ENCODE peak calls at places on chromosomes 3 and 15, in seven cellular contexts. Y, U, R, F, E, X and C are unnamed samples.
A peak's percentile ranks its signal among the peaks of the same experiment; 100 is the strongest.

GRCh38 chr3:61919371-61919770 is 358.0 kb downstream of the PTPRG start:
- DNase-seq in Y (no peak), U (no peak), R (no peak), F (no peak), E (no peak), X (no peak), C (no peak)

GRCh38 chr3:116929534-116930222 is 220.1 kb downstream of the TUSC7 start:
- DNase-seq in Y (no peak), U (no peak), R (no peak), F (no peak), E (no peak), X (no peak), C (no peak)

GRCh38 chr15:68536331-68537095 is 42.3 kb upstream of the CORO2B start:
- DNase-seq in Y (no peak), U (no peak), R (no peak), F (no peak), E (no peak), X (no peak), C (no peak)

GRCh38 chr3:58536501-58537411 is at the start of gene ACOX2:
- DNase-seq in Y (no peak), U (no peak), R (no peak), F (no peak), E (no peak), X (no peak), C (no peak)

GRCh38 chr3:171956372-171957104 is 82.8 kb upstream of the FNDC3B start:
- DNase-seq in Y (no peak), U (no peak), R (no peak), F (no peak), E (no peak), X (no peak), C (no peak)

GRCh38 chr3:19256313-19256712 is 108.0 kb downstream of the KCNH8 start:
- DNase-seq in Y (no peak), U (no peak), R (no peak), F (no peak), E (no peak), X (no peak), C (no peak)

GRCh38 chr3:99108508-99108907 is 207.0 kb upstream of the DCBLD2 start:
- DNase-seq in Y (no peak), U (no peak), R (no peak), F (no peak), E (no peak), X (no peak), C (no peak)

GRCh38 chr3:178536271-178537079 is at the start of gene KCNMB2:
- DNase-seq in Y (no peak), U (no peak), R (no peak), F (no peak), E (no peak), X (no peak), C (peak; percentile 11)

GRCh38 chr3:13244695-13245449 is 171.6 kb upstream of the IQSEC1 start:
- DNase-seq in Y (no peak), U (no peak), R (no peak), F (no peak), E (no peak), X (no peak), C (no peak)

GRCh38 chr15:76433798-76434400 is 97.3 kb downstream of the ISL2 start:
- DNase-seq in Y (no peak), U (no peak), R (no peak), F (no peak), E (no peak), X (no peak), C (no peak)

GRCh38 chr15:76439542-76439941 is 103.0 kb downstream of the ISL2 start:
- DNase-seq in Y (no peak), U (no peak), R (no peak), F (no peak), E (no peak), X (peak; percentile 53), C (no peak)
- TF ChIP-seq JUND in Y (no peak), U (no peak), R (no peak), F (no peak), E (no peak), X (no peak), C (no peak)

GRCh38 chr15:44788748-44789147 is 52.4 kb downstream of the TRIM69 start:
- DNase-seq in Y (no peak), U (no peak), R (no peak), F (no peak), E (no peak), X (no peak), C (no peak)
- TF ChIP-seq JUND in Y (no peak), U (no peak), R (no peak), F (peak; percentile 12), E (no peak), X (no peak), C (no peak)

GRCh38 chr3:17755836-17756235 is 13.4 kb upstream of the TBC1D5 start:
- DNase-seq in Y (no peak), U (no peak), R (no peak), F (no peak), E (no peak), X (no peak), C (no peak)
- TF ChIP-seq JUND in Y (no peak), U (no peak), R (no peak), F (no peak), E (no peak), X (no peak), C (no peak)

DNA sequence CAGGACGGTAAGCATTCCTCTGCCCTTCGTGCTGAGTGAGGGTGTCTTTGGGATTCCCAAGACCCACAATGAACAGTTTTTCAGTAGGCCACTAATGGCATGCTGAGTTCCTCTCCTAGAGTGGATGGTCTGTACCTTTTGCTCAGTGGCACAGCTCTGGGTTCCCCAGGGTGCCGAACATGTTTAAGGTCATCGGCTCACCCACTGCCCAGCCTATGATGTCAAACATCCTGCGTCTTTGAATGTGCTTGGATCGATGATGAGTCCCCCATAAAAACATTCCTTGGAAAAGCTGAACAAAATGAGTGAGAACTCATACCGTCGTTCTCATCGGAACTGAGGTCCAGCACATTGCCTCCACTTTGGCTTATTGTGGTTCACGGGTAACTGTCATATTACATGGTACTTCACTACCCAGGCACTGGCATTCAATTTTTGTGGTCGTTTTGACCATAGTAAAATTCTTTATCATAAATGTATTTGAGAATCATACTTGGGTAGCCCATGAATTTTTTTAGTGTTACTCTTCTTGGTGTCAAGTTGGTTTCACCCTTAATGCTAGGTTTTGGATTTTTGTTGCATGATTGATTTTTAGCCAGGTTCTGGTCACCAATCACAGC is 118.2 kb downstream of the SNRPN start:
- DNase-seq in Y (no peak), U (no peak), R (no peak), F (no peak), E (no peak), X (no peak), C (no peak)
- TF ChIP-seq JUND in Y (no peak), U (no peak), R (no peak), F (no peak), E (no peak), X (no peak), C (no peak)

GRCh38 chr15:34055868-34056595 is 17.0 kb upstream of the AVEN start:
- DNase-seq in Y (no peak), U (no peak), R (no peak), F (no peak), E (no peak), X (no peak), C (no peak)
- TF ChIP-seq JUND in Y (no peak), U (peak; percentile 37), R (no peak), F (no peak), E (no peak), X (no peak), C (no peak)

GRCh38 chr3:42184622-42185010 is 81.4 kb downstream of the CCK start:
- DNase-seq in Y (no peak), U (no peak), R (no peak), F (no peak), E (no peak), X (no peak), C (no peak)

GRCh38 chr3:42187936-42188335 is 78.0 kb downstream of the CCK start:
- DNase-seq in Y (no peak), U (no peak), R (no peak), F (no peak), E (no peak), X (no peak), C (no peak)

GRCh38 chr3:42182555-42182954 is 83.4 kb downstream of the CCK start:
- DNase-seq in Y (no peak), U (no peak), R (no peak), F (no peak), E (no peak), X (no peak), C (no peak)

GRCh38 chr3:42183991-42184621 is 81.9 kb downstream of the CCK start:
- DNase-seq in Y (no peak), U (no peak), R (no peak), F (no peak), E (no peak), X (no peak), C (no peak)

DNA sequence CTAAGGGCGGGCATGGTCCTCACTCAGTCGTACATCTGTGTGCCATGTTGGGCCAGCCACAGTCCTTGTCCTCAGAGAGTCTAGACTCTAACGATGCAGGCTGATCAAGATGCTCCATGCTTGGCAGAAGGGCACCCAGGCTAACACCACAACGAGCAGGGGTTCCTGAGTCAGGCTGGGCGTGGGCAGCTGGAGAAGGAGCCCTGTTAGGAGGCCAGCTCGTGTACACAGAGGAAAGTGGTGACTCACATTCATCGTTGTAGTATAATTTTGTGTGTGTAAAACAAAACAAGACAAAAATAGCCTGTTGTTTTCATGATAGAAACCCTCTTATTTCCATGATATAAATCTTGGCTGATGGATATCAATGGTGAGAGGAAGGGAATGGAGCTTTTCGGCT is 80.9 kb downstream of the CCK start:
- DNase-seq in Y (no peak), U (no peak), R (no peak), F (no peak), E (no peak), X (no peak), C (no peak)
- TF ChIP-seq JUND in Y (no peak), U (no peak), R (no peak), F (no peak), E (no peak), X (no peak), C (no peak)

DNA sequence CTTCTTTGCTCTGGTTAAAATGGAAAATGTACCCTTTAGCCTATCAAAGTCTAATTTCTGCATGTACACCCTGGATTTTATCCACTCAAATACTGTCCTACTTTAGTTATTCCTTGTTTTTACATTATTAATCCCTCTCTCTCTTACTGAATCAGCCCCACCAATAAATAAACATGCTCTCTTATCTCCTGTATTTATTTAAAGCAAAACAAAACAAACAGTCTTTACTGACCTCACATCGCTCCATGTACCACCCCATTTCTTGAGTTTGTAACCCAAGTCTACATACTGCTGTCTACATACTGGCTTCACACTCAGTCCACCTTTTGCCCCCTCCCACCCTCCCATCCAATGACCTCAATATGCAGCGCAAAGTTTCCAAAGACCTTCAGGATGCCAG is 113.3 kb upstream of the RORA start:
- DNase-seq in Y (no peak), U (no peak), R (no peak), F (no peak), E (no peak), X (no peak), C (no peak)
- TF ChIP-seq JUND in Y (no peak), U (no peak), R (no peak), F (no peak), E (no peak), X (no peak), C (no peak)

DNA sequence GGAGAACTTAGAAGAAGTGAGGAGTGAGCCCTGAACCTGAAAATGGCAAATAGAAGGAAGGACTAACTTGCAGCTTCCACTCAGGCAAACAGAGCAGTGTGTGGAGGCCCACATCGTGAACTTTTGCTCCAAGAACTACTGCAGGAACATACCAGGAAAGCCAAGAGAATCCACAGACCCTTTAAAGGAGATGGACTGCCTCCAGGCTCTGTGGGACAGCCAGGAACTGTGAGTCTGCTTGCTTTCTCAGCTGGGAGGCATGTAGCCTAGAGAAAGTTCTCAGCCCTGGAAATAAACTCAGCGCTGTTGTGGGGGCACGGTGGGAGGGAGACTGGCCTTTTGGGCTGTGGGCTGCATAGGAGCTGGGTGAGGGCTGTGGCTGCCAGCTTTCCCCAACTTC is 93.0 kb downstream of the SNRK start:
- DNase-seq in Y (no peak), U (no peak), R (no peak), F (no peak), E (no peak), X (no peak), C (no peak)
- TF ChIP-seq JUND in Y (no peak), U (no peak), R (no peak), F (no peak), E (no peak), X (no peak), C (no peak)